ENCODE peak calls at places on chromosomes 12 and 14, in four cellular contexts. J is K562; M is CD4-positive, alpha-beta T cell; U is uterus. F is an unnamed sample.
A peak's percentile ranks its signal among the peaks of the same experiment; 100 is the strongest.

GRCh38 chr12:114655934-114656697 is 27.9 kb downstream of the TBX3 start:
- DNase-seq in M (no peak), U (peak; percentile 89), J (no peak), F (no peak)

GRCh38 chr12:85784096-85784720 is 52.0 kb downstream of the RASSF9 start:
- DNase-seq in J (no peak), M (no peak), U (no peak), F (no peak)

GRCh38 chr14:104383931-104384775 is 195.4 kb upstream of the C14orf180 start:
- DNase-seq in U (no peak), M (no peak), J (no peak), F (no peak)

GRCh38 chr14:81400852-81401251 is 728 bp upstream of the STON2 start:
- DNase-seq in M (no peak), U (peak; percentile 41), J (no peak), F (no peak)

GRCh38 chr14:83520837-83521236 is 1987.2 kb upstream of the SEL1L start:
- DNase-seq in J (no peak), M (no peak), U (no peak), F (no peak)

GRCh38 chr12:68037616-68038255 is 48.5 kb downstream of the IFNG-AS1 start:
- DNase-seq in M (no peak), U (no peak), J (no peak), F (no peak)

GRCh38 chr12:116053479-116054195 is 223.9 kb downstream of the MED13L start:
- DNase-seq in M (no peak), J (no peak), U (peak; percentile 59), F (peak; percentile 22)

GRCh38 chr14:93008381-93008780 is 85.4 kb downstream of the CHGA start:
- DNase-seq in J (peak; percentile 14), U (peak; percentile 84), M (no peak), F (peak; percentile 60)

GRCh38 chr12:57237653-57237951 is 8.1 kb downstream of the SHMT2 start:
- DNase-seq in J (no peak), M (no peak), U (no peak), F (no peak)

GRCh38 chr14:54650331-54651017 is 83.5 kb downstream of the SAMD4A start:
- DNase-seq in J (no peak), M (no peak), U (peak; percentile 58), F (peak; percentile 23)

GRCh38 chr14:81219821-81220487 is 805 bp downstream of the GTF2A1 start:
- DNase-seq in J (peak; percentile 29), M (peak; percentile 31), U (peak; percentile 43), F (no peak)

GRCh38 chr14:22781606-22782000 is 15.1 kb downstream of the OXA1L start:
- DNase-seq in M (no peak), J (no peak), U (no peak), F (no peak)

GRCh38 chr12:82120901-82121300 is 237.3 kb downstream of the CCDC59 start:
- DNase-seq in J (no peak), U (no peak), M (no peak), F (no peak)

GRCh38 chr12:111443586-111443985 is 37.9 kb downstream of the SH2B3 start:
- DNase-seq in M (no peak), U (no peak), J (no peak), F (no peak)

GRCh38 chr12:104784592-104784991 is 173.5 kb downstream of the SLC41A2 start:
- DNase-seq in M (no peak), J (no peak), U (no peak), F (no peak)

GRCh38 chr14:92645841-92646478 is 102.5 kb downstream of the LGMN start:
- DNase-seq in J (no peak), U (no peak), M (no peak), F (no peak)

GRCh38 chr12:95997911-95998510 is 1.9 kb upstream of the HAL start:
- DNase-seq in J (no peak), M (no peak), U (no peak), F (no peak)

GRCh38 chr14:74909501-74909900 is 13.6 kb downstream of the RPS6KL1 start:
- DNase-seq in M (no peak), J (no peak), U (no peak), F (no peak)

GRCh38 chr12:21541773-21542172 is 15.7 kb downstream of the SPX start:
- DNase-seq in U (no peak), J (no peak), M (no peak), F (no peak)

GRCh38 chr14:91728616-91729183 is 3.2 kb downstream of the CATSPERB start:
- DNase-seq in J (no peak), U (no peak), M (no peak), F (no peak)

GRCh38 chr12:108589028-108589839 is 8.7 kb downstream of the TMEM119 start:
- DNase-seq in J (no peak), M (no peak), U (no peak), F (no peak)

GRCh38 chr12:6570264-6570887 is 2.3 kb upstream of the NOP2 start:
- DNase-seq in U (peak; percentile 34), M (peak; percentile 23), J (peak; percentile 43), F (no peak)

GRCh38 chr14:42045393-42045792 is 438.7 kb downstream of the LRFN5 start:
- DNase-seq in U (no peak), M (no peak), J (no peak), F (no peak)

GRCh38 chr12:19998968-19999792 is 369.2 kb upstream of the PDE3A start:
- DNase-seq in J (no peak), U (no peak), M (no peak), F (no peak)

GRCh38 chr12:3150820-3151590 is 73.8 kb downstream of the TSPAN9 start:
- DNase-seq in J (no peak), U (no peak), M (no peak), F (no peak)

GRCh38 chr12:25256826-25257225 is 6.1 kb upstream of the KRAS start:
- DNase-seq in J (no peak), M (no peak), U (no peak), F (no peak)

GRCh38 chr12:113048716-113049127 is 7.8 kb upstream of the DTX1 start:
- DNase-seq in U (no peak), J (peak; percentile 80), M (peak; percentile 42), F (no peak)

GRCh38 chr14:103163199-103163598 is 39.9 kb downstream of the TNFAIP2 start:
- DNase-seq in U (no peak), J (no peak), M (no peak), F (no peak)

GRCh38 chr12:46652692-46653091 is 173.1 kb downstream of the SLC38A4 start:
- DNase-seq in U (no peak), M (no peak), J (no peak), F (no peak)

GRCh38 chr14:32074887-32075572 is 2.1 kb upstream of the ARHGAP5 start:
- DNase-seq in J (no peak), U (no peak), M (no peak), F (no peak)

GRCh38 chr12:46387697-46388096 is 15.1 kb upstream of the SLC38A2 start:
- DNase-seq in U (no peak), J (no peak), M (no peak), F (no peak)

GRCh38 chr14:77037886-77038511 is 9.5 kb upstream of the IRF2BPL start:
- DNase-seq in U (peak; percentile 68), J (no peak), M (peak; percentile 60), F (no peak)

GRCh38 chr14:89276424-89276975 is 140.5 kb downstream of the FOXN3 start:
- DNase-seq in U (no peak), M (peak; percentile 1), J (no peak), F (no peak)

GRCh38 chr12:132765366-132765765 is 3.7 kb upstream of the ANKLE2 start:
- DNase-seq in J (peak; percentile 65), M (no peak), U (no peak), F (no peak)
- H3K27ac ChIP-seq in J (peak overlapping the region; percentile 50), M (no peak overlapping the region), U (no peak overlapping the region), F (no peak overlapping the region)

DNA sequence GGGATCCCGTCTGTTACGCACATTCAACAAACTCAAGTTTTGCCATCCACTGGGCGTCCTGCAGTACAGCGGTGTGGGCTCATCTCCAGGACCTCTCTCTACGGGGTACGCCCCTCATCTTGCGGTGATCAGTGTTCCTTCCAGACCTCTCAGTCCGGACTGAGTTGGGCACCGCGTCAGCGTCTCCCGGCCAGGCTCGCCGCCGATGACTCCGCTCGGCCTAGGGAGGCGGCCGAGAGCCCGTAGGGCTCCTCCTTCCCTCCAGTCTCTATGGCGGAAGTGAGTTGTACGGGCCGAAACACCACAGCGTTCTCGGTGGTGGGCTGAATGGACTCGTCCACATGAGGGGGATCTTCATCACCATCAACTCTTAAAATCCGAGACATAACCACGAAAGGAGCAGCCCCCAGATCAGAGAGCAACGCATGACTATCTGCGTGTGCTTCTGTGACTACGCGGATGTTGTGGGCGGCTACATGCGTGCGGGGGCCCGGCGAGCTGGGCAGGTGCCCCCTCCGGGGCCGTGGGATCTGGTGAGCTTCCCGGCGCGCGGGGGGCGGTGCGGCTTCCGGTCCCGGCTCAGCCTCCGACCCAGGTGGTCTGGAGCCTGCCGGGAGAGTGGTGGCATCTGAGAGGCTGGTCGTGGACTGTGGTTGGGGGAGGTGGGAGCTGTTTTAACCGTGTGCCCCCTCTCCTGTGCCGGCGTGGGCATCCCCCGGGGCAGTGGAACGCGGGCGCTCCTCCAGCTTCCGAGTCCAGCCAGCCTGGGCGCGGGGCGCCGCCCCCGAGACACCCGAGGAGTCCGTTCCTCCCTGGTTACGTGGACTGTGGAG is at the start of gene ATG101:
- DNase-seq in M (peak; percentile 78), J (peak; percentile 95), U (peak; percentile 91), F (peak; percentile 94)
- H3K27ac ChIP-seq in M (peak within 1 kb of the TSS; percentile 78), J (peak within 1 kb of the TSS; percentile 87), U (peak within 1 kb of the TSS; percentile 87), F (peak within 1 kb of the TSS; percentile 91)

GRCh38 chr14:73392329-73393257 is 65.8 kb downstream of the NUMB start:
- DNase-seq in J (no peak), U (no peak), M (no peak), F (no peak)
- H3K27ac ChIP-seq in J (no peak overlapping the region), U (no peak overlapping the region), M (no peak overlapping the region), F (no peak overlapping the region)

GRCh38 chr12:124909831-124910560 is 4.5 kb downstream of the UBC start:
- DNase-seq in J (no peak), M (no peak), U (no peak), F (no peak)
- H3K27ac ChIP-seq in J (peak overlapping the region; percentile 12), M (no peak overlapping the region), U (peak overlapping the region; percentile 31), F (peak overlapping the region; percentile 10)

DNA sequence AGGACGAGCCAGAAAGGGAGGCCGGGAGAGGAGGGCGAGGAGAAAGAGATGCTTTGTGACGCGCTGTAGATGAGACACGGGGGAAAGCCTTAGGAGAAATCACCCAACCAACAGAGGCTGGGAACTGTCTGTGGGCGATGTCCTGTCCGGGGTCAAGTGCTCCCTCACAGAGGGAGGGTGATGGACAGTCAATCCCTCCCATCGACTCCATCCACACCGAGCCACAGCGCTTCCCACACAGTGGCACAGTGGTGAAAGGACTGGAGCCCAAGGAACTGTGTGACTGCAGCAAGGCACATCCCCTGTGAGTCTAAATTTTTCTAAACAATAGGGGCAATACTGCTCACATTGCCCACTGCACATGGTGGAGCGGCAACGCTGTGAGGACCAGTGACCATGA is 89.1 kb downstream of the TTC7B start:
- DNase-seq in J (no peak), U (no peak), M (no peak), F (peak; percentile 56)
- H3K27ac ChIP-seq in J (no peak overlapping the region), U (no peak overlapping the region), M (no peak overlapping the region), F (peak overlapping the region; percentile 84)

DNA sequence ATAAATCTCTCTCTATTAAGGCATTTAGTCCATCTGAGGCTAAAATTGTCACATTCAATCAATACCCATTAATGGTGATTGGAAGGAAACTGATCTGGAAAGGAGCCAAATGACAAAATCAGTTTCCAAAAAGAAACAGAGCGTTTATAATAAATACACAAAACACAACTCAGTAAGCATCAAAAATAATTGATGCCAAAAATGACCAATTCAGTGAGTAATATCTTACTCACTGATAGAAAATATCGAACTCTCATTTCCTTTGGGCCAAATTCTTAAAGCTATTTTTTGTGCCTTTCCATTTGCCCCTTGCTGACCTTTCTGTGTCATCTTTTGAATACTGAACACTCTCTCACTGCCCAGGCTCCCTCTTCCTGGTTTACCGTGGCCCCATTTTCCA is 22.4 kb upstream of the ATP2B1 start:
- DNase-seq in J (no peak), U (no peak), M (no peak), F (no peak)
- H3K27ac ChIP-seq in J (no peak overlapping the region), U (no peak overlapping the region), M (no peak overlapping the region), F (no peak overlapping the region)